ENCODE peak calls at places on chromosome 5, in eight cellular contexts. R, Y, Q, P, N, D, M and K are unnamed samples.

GRCh38 chr5:71939452-71939932 is 167.8 kb upstream of the MAP1B start:
- DNase-seq in R (no peak), Y (no peak), Q (no peak), P (no peak), N (no peak), D (no peak), M (no peak), K (no peak)

GRCh38 chr5:112418412-112419049 is 546 bp downstream of the EPB41L4A start:
- DNase-seq in R (no peak), Y (no peak), Q (no peak), P (no peak), N (no peak), D (no peak), M (no peak), K (no peak)

GRCh38 chr5:76999451-76999850 is 30.8 kb upstream of the AGGF1 start:
- DNase-seq in R (peak; percentile 19), Y (no peak), Q (no peak), P (no peak), N (peak; percentile 80), D (no peak), M (peak; percentile 9), K (no peak)

GRCh38 chr5:65041296-65042158 is 272.8 kb downstream of the CWC27 start:
- DNase-seq in R (no peak), Y (no peak), Q (no peak), P (no peak), N (peak; percentile 81), D (no peak), M (no peak), K (no peak)

GRCh38 chr5:134586866-134587524 is 45.6 kb downstream of the SAR1B start:
- DNase-seq in R (peak; percentile 65), Y (peak; percentile 85), Q (peak; percentile 89), P (no peak), N (peak; percentile 71), D (peak; percentile 70), M (no peak), K (peak; percentile 53)

GRCh38 chr5:177471610-177472356 is 1.7 kb downstream of the DBN1 start:
- DNase-seq in R (peak; percentile 42), Y (no peak), Q (no peak), P (no peak), N (peak; percentile 94), D (peak; percentile 64), M (no peak), K (no peak)

GRCh38 chr5:119473241-119473640 is 20.9 kb downstream of the HSD17B4 start:
- DNase-seq in R (no peak), Y (no peak), Q (no peak), P (no peak), N (no peak), D (no peak), M (no peak), K (no peak)

GRCh38 chr5:170363671-170364070 is 25.5 kb downstream of the KCNMB1 start:
- DNase-seq in R (no peak), Y (no peak), Q (no peak), P (no peak), N (no peak), D (no peak), M (no peak), K (no peak)

GRCh38 chr5:68459500-68460139 is 244.1 kb downstream of the PIK3R1 start:
- DNase-seq in R (no peak), Y (no peak), Q (no peak), P (no peak), N (no peak), D (no peak), M (no peak), K (no peak)